ENCODE peak calls at places on chromosome 2, in nine cellular contexts. One of them, this sample, is unnamed.

GRCh38 chr2:63755216-63755615 is 86.5 kb upstream of the UGP2 start:
- DNase-seq in adipocyte: peak; percentile 62
- DNase-seq in heart right ventricle: no peak
- DNase-seq in PC-3: no peak
- DNase-seq in SJSA1: no peak
- DNase-seq in K562: no peak
- DNase-seq in cardiac muscle cell: peak; percentile 6
- DNase-seq in CD4-positive, CD25-positive, alpha-beta regulatory T cell: no peak
- DNase-seq in transverse colon: no peak
- DNase-seq in this sample: no peak

GRCh38 chr2:96099861-96100798 is 16.2 kb downstream of the ADRA2B start:
- DNase-seq in transverse colon: peak; percentile 3
- DNase-seq in SJSA1: no peak
- DNase-seq in heart right ventricle: peak; percentile 3
- DNase-seq in cardiac muscle cell: no peak
- DNase-seq in adipocyte: no peak
- DNase-seq in K562: no peak
- DNase-seq in CD4-positive, CD25-positive, alpha-beta regulatory T cell: no peak
- DNase-seq in PC-3: no peak
- DNase-seq in this sample: no peak

GRCh38 chr2:16525265-16525887 is 140.3 kb downstream of the CYRIA start:
- DNase-seq in cardiac muscle cell: peak; percentile 2
- DNase-seq in PC-3: peak; percentile 28
- DNase-seq in CD4-positive, CD25-positive, alpha-beta regulatory T cell: peak; percentile 4
- DNase-seq in SJSA1: no peak
- DNase-seq in K562: peak; percentile 80
- DNase-seq in adipocyte: no peak
- DNase-seq in transverse colon: peak; percentile 26
- DNase-seq in heart right ventricle: no peak
- DNase-seq in this sample: peak; percentile 64

GRCh38 chr2:71327916-71328315 is 3.7 kb upstream of the ZNF638 start:
- DNase-seq in PC-3: peak; percentile 67
- DNase-seq in cardiac muscle cell: no peak
- DNase-seq in K562: no peak
- DNase-seq in transverse colon: peak; percentile 51
- DNase-seq in adipocyte: no peak
- DNase-seq in CD4-positive, CD25-positive, alpha-beta regulatory T cell: no peak
- DNase-seq in SJSA1: no peak
- DNase-seq in heart right ventricle: no peak
- DNase-seq in this sample: no peak

GRCh38 chr2:189581354-189582139 is 961 bp upstream of the SLC40A1 start:
- DNase-seq in CD4-positive, CD25-positive, alpha-beta regulatory T cell: peak; percentile 20
- DNase-seq in PC-3: peak; percentile 24
- DNase-seq in cardiac muscle cell: peak; percentile 18
- DNase-seq in transverse colon: peak; percentile 30
- DNase-seq in adipocyte: no peak
- DNase-seq in heart right ventricle: peak; percentile 16
- DNase-seq in SJSA1: no peak
- DNase-seq in K562: peak; percentile 81
- DNase-seq in this sample: no peak

GRCh38 chr2:106885981-106886915 is at the start of gene ST6GAL2:
- DNase-seq in adipocyte: peak; percentile 64
- DNase-seq in heart right ventricle: no peak
- DNase-seq in PC-3: peak; percentile 52
- DNase-seq in cardiac muscle cell: peak; percentile 29
- DNase-seq in SJSA1: no peak
- DNase-seq in K562: no peak
- DNase-seq in CD4-positive, CD25-positive, alpha-beta regulatory T cell: peak; percentile 1
- DNase-seq in transverse colon: no peak
- DNase-seq in this sample: no peak

GRCh38 chr2:233820766-233821105 is 33.6 kb downstream of the HJURP start:
- DNase-seq in cardiac muscle cell: no peak
- DNase-seq in K562: no peak
- DNase-seq in PC-3: no peak
- DNase-seq in transverse colon: peak; percentile 3
- DNase-seq in CD4-positive, CD25-positive, alpha-beta regulatory T cell: no peak
- DNase-seq in heart right ventricle: no peak
- DNase-seq in adipocyte: no peak
- DNase-seq in SJSA1: no peak
- DNase-seq in this sample: no peak

GRCh38 chr2:233079953-233080835 is 20.1 kb downstream of the INPP5D start:
- DNase-seq in CD4-positive, CD25-positive, alpha-beta regulatory T cell: no peak
- DNase-seq in adipocyte: no peak
- DNase-seq in PC-3: no peak
- DNase-seq in cardiac muscle cell: no peak
- DNase-seq in transverse colon: no peak
- DNase-seq in K562: no peak
- DNase-seq in heart right ventricle: no peak
- DNase-seq in SJSA1: no peak
- DNase-seq in this sample: no peak

GRCh38 chr2:99653433-99653832 is 163.6 kb upstream of the REV1 start:
- DNase-seq in adipocyte: no peak
- DNase-seq in K562: no peak
- DNase-seq in PC-3: no peak
- DNase-seq in transverse colon: no peak
- DNase-seq in cardiac muscle cell: no peak
- DNase-seq in CD4-positive, CD25-positive, alpha-beta regulatory T cell: no peak
- DNase-seq in heart right ventricle: no peak
- DNase-seq in SJSA1: no peak
- DNase-seq in this sample: no peak

GRCh38 chr2:17194083-17194482 is 324.2 kb downstream of the RAD51AP2 start:
- DNase-seq in SJSA1: no peak
- DNase-seq in CD4-positive, CD25-positive, alpha-beta regulatory T cell: no peak
- DNase-seq in cardiac muscle cell: no peak
- DNase-seq in transverse colon: no peak
- DNase-seq in K562: no peak
- DNase-seq in adipocyte: no peak
- DNase-seq in heart right ventricle: no peak
- DNase-seq in PC-3: no peak
- DNase-seq in this sample: no peak

GRCh38 chr2:8398040-8398668 is 283.7 kb upstream of the ID2 start:
- DNase-seq in transverse colon: no peak
- DNase-seq in SJSA1: no peak
- DNase-seq in K562: no peak
- DNase-seq in cardiac muscle cell: no peak
- DNase-seq in PC-3: no peak
- DNase-seq in CD4-positive, CD25-positive, alpha-beta regulatory T cell: no peak
- DNase-seq in heart right ventricle: no peak
- DNase-seq in adipocyte: no peak
- DNase-seq in this sample: no peak

DNA sequence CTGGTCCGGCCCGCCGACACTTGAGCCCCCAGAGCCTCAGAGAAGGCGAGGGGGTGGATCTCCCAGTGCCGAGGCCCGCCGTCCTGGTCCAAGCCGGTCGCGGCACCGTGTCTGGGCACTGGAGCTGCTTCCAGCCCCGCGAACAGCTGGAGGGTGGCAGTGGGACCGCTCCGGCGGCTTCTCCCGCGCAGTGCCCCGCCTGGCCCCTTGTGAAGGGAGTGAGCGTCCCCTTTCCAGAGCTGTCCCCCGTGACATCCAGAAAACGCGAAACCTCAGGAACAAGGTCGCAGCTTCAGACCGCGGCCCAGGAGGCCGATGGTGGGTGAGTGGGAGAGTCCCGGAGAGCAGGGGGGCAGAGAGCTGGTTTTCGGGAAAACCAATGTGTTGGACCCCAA is 579 bp upstream of the EMX1 start:
- DNase-seq in PC-3: no peak
- DNase-seq in SJSA1: no peak
- DNase-seq in heart right ventricle: no peak
- DNase-seq in adipocyte: no peak
- DNase-seq in K562: no peak
- DNase-seq in transverse colon: no peak
- DNase-seq in CD4-positive, CD25-positive, alpha-beta regulatory T cell: no peak
- DNase-seq in cardiac muscle cell: no peak
- DNase-seq in this sample: no peak
- H3K4me3 ChIP-seq in PC-3: peak overlapping the region; percentile 60
- H3K4me3 ChIP-seq in SJSA1: no peak overlapping the region
- H3K4me3 ChIP-seq in heart right ventricle: peak overlapping the region; percentile 36
- H3K4me3 ChIP-seq in adipocyte: no peak overlapping the region
- H3K4me3 ChIP-seq in K562: no peak overlapping the region
- H3K4me3 ChIP-seq in transverse colon: peak overlapping the region; percentile 20
- H3K4me3 ChIP-seq in CD4-positive, CD25-positive, alpha-beta regulatory T cell: peak overlapping the region; percentile 44
- H3K4me3 ChIP-seq in cardiac muscle cell: no peak overlapping the region
- H3K4me3 ChIP-seq in this sample: no peak overlapping the region

DNA sequence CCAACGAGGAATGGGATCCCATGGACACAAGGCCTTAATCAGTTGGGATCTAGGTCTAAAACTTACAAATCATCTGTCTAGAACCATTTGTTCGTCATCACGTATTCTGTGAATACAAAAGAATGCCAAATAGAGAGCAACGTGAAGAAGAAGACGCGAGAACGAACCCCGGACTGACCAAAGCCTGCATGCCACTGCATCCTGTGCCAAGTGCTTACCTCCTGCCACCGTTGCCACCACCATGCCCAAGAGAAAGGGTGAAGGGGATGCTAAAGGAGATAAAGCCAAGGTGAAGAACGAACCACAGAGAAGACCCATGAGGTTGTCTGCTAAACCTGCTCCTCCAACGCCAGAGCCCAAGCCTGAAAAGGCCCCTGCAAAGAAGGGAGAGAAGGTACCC is 30.2 kb downstream of the ITSN2 start:
- DNase-seq in adipocyte: no peak
- DNase-seq in SJSA1: no peak
- DNase-seq in CD4-positive, CD25-positive, alpha-beta regulatory T cell: no peak
- DNase-seq in K562: no peak
- DNase-seq in heart right ventricle: no peak
- DNase-seq in PC-3: no peak
- DNase-seq in transverse colon: no peak
- DNase-seq in cardiac muscle cell: no peak
- DNase-seq in this sample: no peak
- H3K4me1 ChIP-seq in adipocyte: peaks cover 5% of the 10 kb centered on the region
- H3K4me1 ChIP-seq in SJSA1: peaks cover 9% of the 10 kb centered on the region
- H3K4me1 ChIP-seq in CD4-positive, CD25-positive, alpha-beta regulatory T cell: no peaks in the 10 kb centered on the region
- H3K4me1 ChIP-seq in K562: peaks cover 9% of the 10 kb centered on the region
- H3K4me1 ChIP-seq in heart right ventricle: peaks cover 39% of the 10 kb centered on the region
- H3K4me1 ChIP-seq in PC-3: no peaks in the 10 kb centered on the region
- H3K4me1 ChIP-seq in transverse colon: no peaks in the 10 kb centered on the region
- H3K4me1 ChIP-seq in cardiac muscle cell: peaks cover 7% of the 10 kb centered on the region
- H3K4me1 ChIP-seq in this sample: peaks cover 3% of the 10 kb centered on the region

GRCh38 chr2:216081012-216081411 is 597 bp downstream of the PECR start:
- DNase-seq in PC-3: peak; percentile 5
- DNase-seq in SJSA1: no peak
- DNase-seq in transverse colon: no peak
- DNase-seq in heart right ventricle: no peak
- DNase-seq in adipocyte: no peak
- DNase-seq in CD4-positive, CD25-positive, alpha-beta regulatory T cell: no peak
- DNase-seq in cardiac muscle cell: no peak
- DNase-seq in K562: no peak
- DNase-seq in this sample: no peak
- H3K4me3 ChIP-seq in PC-3: peak overlapping the region; percentile 77
- H3K4me3 ChIP-seq in SJSA1: peak overlapping the region; percentile 48
- H3K4me3 ChIP-seq in transverse colon: peak overlapping the region; percentile 57
- H3K4me3 ChIP-seq in heart right ventricle: peak overlapping the region; percentile 61
- H3K4me3 ChIP-seq in adipocyte: peak overlapping the region; percentile 93
- H3K4me3 ChIP-seq in CD4-positive, CD25-positive, alpha-beta regulatory T cell: peak overlapping the region; percentile 88
- H3K4me3 ChIP-seq in cardiac muscle cell: peak overlapping the region; percentile 65
- H3K4me3 ChIP-seq in K562: peak overlapping the region; percentile 58
- H3K4me3 ChIP-seq in this sample: peak overlapping the region; percentile 97

GRCh38 chr2:113890253-113891235 is 655 bp downstream of the ACTR3 start:
- DNase-seq in K562: peak; percentile 71
- DNase-seq in SJSA1: peak; percentile 68
- DNase-seq in adipocyte: peak; percentile 88
- DNase-seq in transverse colon: peak; percentile 77
- DNase-seq in PC-3: peak; percentile 75
- DNase-seq in heart right ventricle: peak; percentile 68
- DNase-seq in CD4-positive, CD25-positive, alpha-beta regulatory T cell: peak; percentile 91
- DNase-seq in cardiac muscle cell: peak; percentile 86
- DNase-seq in this sample: peak; percentile 21

GRCh38 chr2:113887393-113887792 is 2.5 kb upstream of the ACTR3 start:
- DNase-seq in PC-3: no peak
- DNase-seq in CD4-positive, CD25-positive, alpha-beta regulatory T cell: no peak
- DNase-seq in K562: no peak
- DNase-seq in transverse colon: no peak
- DNase-seq in SJSA1: no peak
- DNase-seq in adipocyte: no peak
- DNase-seq in heart right ventricle: no peak
- DNase-seq in cardiac muscle cell: no peak
- DNase-seq in this sample: no peak

GRCh38 chr2:113888641-113889470 is 1.0 kb upstream of the ACTR3 start:
- DNase-seq in PC-3: no peak
- DNase-seq in SJSA1: no peak
- DNase-seq in transverse colon: peak; percentile 66
- DNase-seq in heart right ventricle: no peak
- DNase-seq in cardiac muscle cell: no peak
- DNase-seq in adipocyte: no peak
- DNase-seq in K562: no peak
- DNase-seq in CD4-positive, CD25-positive, alpha-beta regulatory T cell: no peak
- DNase-seq in this sample: no peak

GRCh38 chr2:113891265-113891959 is 1.5 kb downstream of the ACTR3 start:
- DNase-seq in K562: no peak
- DNase-seq in SJSA1: no peak
- DNase-seq in transverse colon: no peak
- DNase-seq in cardiac muscle cell: peak; percentile 46
- DNase-seq in heart right ventricle: no peak
- DNase-seq in CD4-positive, CD25-positive, alpha-beta regulatory T cell: no peak
- DNase-seq in adipocyte: peak; percentile 45
- DNase-seq in PC-3: no peak
- DNase-seq in this sample: no peak

DNA sequence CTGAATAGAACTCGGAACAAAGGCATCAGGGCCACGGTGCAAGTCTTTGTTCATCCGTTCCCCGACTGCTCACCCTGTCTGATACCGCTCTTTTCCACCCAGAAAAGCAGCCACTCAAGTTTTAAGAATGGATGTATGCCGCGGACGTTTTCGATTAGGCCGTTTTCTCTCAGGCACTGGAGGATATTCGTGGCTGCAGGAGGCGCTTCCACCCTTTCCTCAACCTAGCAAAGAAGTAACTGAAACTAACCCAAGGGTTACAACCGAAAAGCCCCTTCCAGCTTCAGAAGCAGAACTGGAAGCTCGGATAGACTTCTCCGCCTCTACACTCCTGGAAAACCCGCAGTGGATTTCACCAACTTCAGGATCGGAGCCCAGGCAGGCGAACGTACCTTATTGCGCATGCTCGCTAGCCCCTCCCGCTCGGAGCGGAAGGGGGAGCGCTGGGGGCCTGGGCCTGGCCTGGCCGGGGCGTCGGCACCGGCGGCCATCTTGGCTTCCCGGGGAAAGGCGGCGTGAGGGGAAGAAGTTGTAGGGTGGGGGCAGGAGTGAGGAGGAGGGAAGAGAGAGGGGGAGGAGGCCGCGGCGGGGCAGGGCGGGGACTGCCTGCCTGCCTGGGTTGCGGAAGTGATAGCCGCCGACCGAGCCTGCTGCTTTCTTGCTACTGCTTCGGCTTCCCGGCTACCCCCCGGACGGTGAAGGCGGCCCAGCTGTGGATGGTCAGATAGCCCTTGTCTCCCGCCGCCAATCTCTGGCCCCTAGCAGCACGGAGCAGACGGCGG is at the start of gene ACTR3:
- DNase-seq in transverse colon: peak; percentile 99
- DNase-seq in SJSA1: peak; percentile 99
- DNase-seq in K562: peak; percentile 95
- DNase-seq in CD4-positive, CD25-positive, alpha-beta regulatory T cell: peak; percentile 99
- DNase-seq in adipocyte: peak; percentile 100
- DNase-seq in PC-3: peak; percentile 99
- DNase-seq in cardiac muscle cell: peak; percentile 100
- DNase-seq in heart right ventricle: peak; percentile 98
- DNase-seq in this sample: peak; percentile 92
- H3K4me1 ChIP-seq in transverse colon: peaks cover 37% of the 10 kb centered on the region
- H3K4me1 ChIP-seq in SJSA1: peaks cover 72% of the 10 kb centered on the region
- H3K4me1 ChIP-seq in K562: peaks cover 26% of the 10 kb centered on the region
- H3K4me1 ChIP-seq in CD4-positive, CD25-positive, alpha-beta regulatory T cell: peaks cover 76% of the 10 kb centered on the region
- H3K4me1 ChIP-seq in adipocyte: peaks cover 52% of the 10 kb centered on the region
- H3K4me1 ChIP-seq in PC-3: peaks cover 71% of the 10 kb centered on the region
- H3K4me1 ChIP-seq in cardiac muscle cell: peaks cover 25% of the 10 kb centered on the region
- H3K4me1 ChIP-seq in heart right ventricle: peaks cover 56% of the 10 kb centered on the region
- H3K4me1 ChIP-seq in this sample: no peaks in the 10 kb centered on the region

GRCh38 chr2:149587950-149588487 is 444 bp upstream of the MMADHC start:
- DNase-seq in SJSA1: no peak
- DNase-seq in K562: no peak
- DNase-seq in transverse colon: no peak
- DNase-seq in cardiac muscle cell: peak; percentile 16
- DNase-seq in CD4-positive, CD25-positive, alpha-beta regulatory T cell: no peak
- DNase-seq in PC-3: no peak
- DNase-seq in adipocyte: no peak
- DNase-seq in heart right ventricle: no peak
- DNase-seq in this sample: no peak
- H3K4me3 ChIP-seq in SJSA1: peak overlapping the region; percentile 75
- H3K4me3 ChIP-seq in K562: peak overlapping the region; percentile 67
- H3K4me3 ChIP-seq in transverse colon: peak overlapping the region; percentile 81
- H3K4me3 ChIP-seq in cardiac muscle cell: peak overlapping the region; percentile 76
- H3K4me3 ChIP-seq in CD4-positive, CD25-positive, alpha-beta regulatory T cell: peak overlapping the region; percentile 100
- H3K4me3 ChIP-seq in PC-3: peak overlapping the region; percentile 88
- H3K4me3 ChIP-seq in adipocyte: peak overlapping the region; percentile 94
- H3K4me3 ChIP-seq in heart right ventricle: peak overlapping the region; percentile 86
- H3K4me3 ChIP-seq in this sample: peak overlapping the region; percentile 79

This sample was measured in BE2C.